ENCODE peak calls at places on chromosomes 7 and 10, in seven cellular contexts. M is HFF-Myc, H is osteoblast, U is A549, I is HepG2, V is heart left ventricle, L is Panc1. Z is an unnamed sample.

GRCh38 chr10:83633547-83633946 is 505.8 kb upstream of the GHITM start:
- DNase-seq in M (no peak), H (no peak), U (no peak), I (no peak), V (no peak), L (no peak), Z (no peak)

GRCh38 chr10:116324951-116325635 is 845 bp downstream of the CCDC172 start:
- DNase-seq in M (no peak), H (peak; percentile 17), U (no peak), I (no peak), V (no peak), L (no peak), Z (no peak)

GRCh38 chr10:131848741-131849590 is 51.8 kb upstream of the PPP2R2D start:
- DNase-seq in M (no peak), H (no peak), U (no peak), I (no peak), V (no peak), L (no peak), Z (no peak)

GRCh38 chr7:30625283-30625682 is 30.6 kb downstream of the GARS1 start:
- DNase-seq in M (no peak), H (no peak), U (no peak), I (no peak), V (no peak), L (no peak), Z (no peak)

GRCh38 chr7:42186181-42186580 is 50.8 kb downstream of the GLI3 start:
- DNase-seq in M (no peak), H (no peak), U (peak; percentile 18), I (no peak), V (no peak), L (no peak), Z (no peak)

GRCh38 chr10:131560166-131560565 is 248.6 kb upstream of the TCERG1L start:
- DNase-seq in M (no peak), H (no peak), U (no peak), I (no peak), V (no peak), L (no peak), Z (no peak)

GRCh38 chr10:103917326-103918052 is 495 bp downstream of the STN1 start:
- DNase-seq in M (no peak), H (peak; percentile 79), U (peak; percentile 68), I (peak; percentile 18), V (peak; percentile 79), L (no peak), Z (no peak)

GRCh38 chr7:24913791-24914464 is 66.0 kb downstream of the OSBPL3 start:
- DNase-seq in M (no peak), H (no peak), U (no peak), I (no peak), V (no peak), L (no peak), Z (no peak)

GRCh38 chr7:116052006-116052405 is 21.4 kb upstream of the TFEC start:
- DNase-seq in M (no peak), H (no peak), U (no peak), I (no peak), V (no peak), L (no peak), Z (no peak)

GRCh38 chr10:78405781-78406180 is 372.1 kb downstream of the RPS24 start:
- DNase-seq in M (no peak), H (no peak), U (no peak), I (no peak), V (no peak), L (no peak), Z (no peak)

GRCh38 chr7:130899071-130899451 is 165.1 kb upstream of the KLF14 start:
- DNase-seq in M (no peak), H (no peak), U (no peak), I (no peak), V (no peak), L (no peak), Z (no peak)

GRCh38 chr10:11600280-11600679 is 11.2 kb downstream of the USP6NL start:
- DNase-seq in M (no peak), H (no peak), U (no peak), I (no peak), V (no peak), L (no peak), Z (no peak)

GRCh38 chr7:9036080-9036479 is 602.7 kb downstream of the NXPH1 start:
- DNase-seq in M (no peak), H (no peak), U (no peak), I (no peak), V (no peak), L (no peak), Z (no peak)

GRCh38 chr7:188727-189500 is 3.5 kb upstream of the FAM20C start:
- DNase-seq in M (no peak), H (no peak), U (no peak), I (no peak), V (no peak), L (no peak), Z (no peak)

GRCh38 chr10:122915700-122916099 is 5.3 kb downstream of the FAM24A start:
- DNase-seq in M (no peak), H (no peak), U (no peak), I (no peak), V (no peak), L (no peak), Z (no peak)

GRCh38 chr10:69123747-69124557 is at the start of gene VPS26A:
- DNase-seq in M (peak; percentile 80), H (peak; percentile 99), U (peak; percentile 98), I (peak; percentile 94), V (peak; percentile 100), L (peak; percentile 86), Z (peak; percentile 88)

GRCh38 chr10:69125554-69125953 is 1.6 kb downstream of the VPS26A start:
- DNase-seq in M (no peak), H (peak; percentile 15), U (no peak), I (no peak), V (no peak), L (no peak), Z (no peak)

GRCh38 chr10:69119896-69120295 is 4.1 kb upstream of the VPS26A start:
- DNase-seq in M (no peak), H (no peak), U (no peak), I (no peak), V (no peak), L (no peak), Z (no peak)

GRCh38 chr10:69124558-69125121 is 662 bp downstream of the VPS26A start:
- DNase-seq in M (peak; percentile 26), H (peak; percentile 86), U (peak; percentile 51), I (peak; percentile 54), V (no peak), L (no peak), Z (peak; percentile 13)

GRCh38 chr10:69123306-69123746 is 652 bp upstream of the VPS26A start:
- DNase-seq in M (peak; percentile 26), H (peak; percentile 90), U (peak; percentile 77), I (peak; percentile 31), V (no peak), L (peak; percentile 79), Z (peak; percentile 15)
- TF ChIP-seq CTCF in M (no peak), H (no peak), U (no peak), I (no peak), V (peak; percentile 36), L (no peak), Z (peak; percentile 57)

DNA sequence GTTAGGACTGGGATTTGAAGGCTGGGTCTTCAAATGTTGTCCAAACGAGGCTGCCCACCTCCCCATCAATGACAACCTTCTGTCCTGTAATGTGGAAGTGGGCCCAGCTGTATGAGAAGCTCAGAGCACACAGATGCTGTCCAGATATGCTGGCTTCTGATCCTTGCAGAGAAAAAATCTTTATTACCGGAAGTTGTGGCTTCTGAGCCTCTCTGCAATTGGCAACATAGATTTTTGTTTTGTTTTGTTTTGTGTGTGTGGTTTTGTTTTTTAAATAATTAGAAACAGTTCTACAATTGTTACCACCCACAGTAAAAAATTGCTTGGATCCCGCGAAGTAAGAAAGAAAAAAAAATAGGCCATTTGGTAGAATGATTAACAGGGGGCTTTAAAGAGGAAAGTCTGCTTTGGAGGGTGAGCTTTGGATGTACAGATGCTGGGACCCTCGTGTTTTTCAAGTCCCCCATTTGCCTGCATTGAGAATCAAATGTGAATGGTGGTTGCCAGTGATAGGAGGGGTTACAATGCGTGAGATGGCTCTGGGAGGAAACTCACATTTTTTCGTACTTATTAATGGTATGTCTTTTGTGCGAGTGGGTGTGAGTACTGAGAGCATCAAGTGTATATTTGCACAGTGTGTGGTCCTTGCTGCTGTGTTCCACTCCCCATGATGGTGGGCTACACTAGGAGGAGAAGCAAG is 153.2 kb downstream of the TCF7L2 start:
- DNase-seq in M (peak; percentile 84), H (no peak), U (no peak), I (no peak), V (no peak), L (no peak), Z (no peak)
- H3K4me3 ChIP-seq in M (peak overlapping the region; percentile 13), H (no peak overlapping the region), U (no peak overlapping the region), I (no peak overlapping the region), V (no peak overlapping the region), L (no peak overlapping the region), Z (no peak overlapping the region)

GRCh38 chr10:125782661-125783060 is 7.0 kb upstream of the MMP21 start:
- DNase-seq in M (no peak), H (no peak), U (no peak), I (no peak), V (no peak), L (no peak), Z (no peak)

GRCh38 chr10:125783408-125783807 is 7.8 kb upstream of the MMP21 start:
- DNase-seq in M (no peak), H (no peak), U (no peak), I (no peak), V (no peak), L (no peak), Z (no peak)

GRCh38 chr10:125785831-125786230 is 10.2 kb upstream of the MMP21 start:
- DNase-seq in M (no peak), H (no peak), U (no peak), I (no peak), V (no peak), L (no peak), Z (no peak)

GRCh38 chr10:125782055-125782454 is 6.4 kb upstream of the MMP21 start:
- DNase-seq in M (no peak), H (no peak), U (no peak), I (no peak), V (no peak), L (no peak), Z (no peak)

DNA sequence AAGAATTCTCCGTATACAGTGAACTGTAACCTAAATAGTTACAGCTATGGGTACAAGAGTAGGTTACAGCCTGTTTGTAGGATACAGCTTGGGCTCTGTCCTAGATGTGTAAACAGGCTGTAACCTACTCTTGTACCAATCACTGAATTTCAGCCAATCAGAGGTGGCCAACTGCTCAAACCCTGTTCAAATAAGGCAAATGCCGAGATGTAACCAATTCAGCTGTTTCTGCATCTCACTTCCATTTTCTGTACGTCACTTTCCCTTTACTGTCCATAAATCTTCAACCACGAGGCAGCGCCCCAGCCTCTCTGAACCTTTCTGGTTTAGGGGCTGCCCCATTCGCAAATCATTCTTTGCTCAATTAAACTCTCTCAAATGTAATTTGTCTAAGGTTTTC is 8.3 kb upstream of the MMP21 start:
- DNase-seq in M (no peak), H (no peak), U (no peak), I (no peak), V (no peak), L (no peak), Z (no peak)
- TF ChIP-seq CTCF in M (no peak), H (no peak), U (no peak), I (no peak), V (no peak), L (no peak), Z (no peak)

DNA sequence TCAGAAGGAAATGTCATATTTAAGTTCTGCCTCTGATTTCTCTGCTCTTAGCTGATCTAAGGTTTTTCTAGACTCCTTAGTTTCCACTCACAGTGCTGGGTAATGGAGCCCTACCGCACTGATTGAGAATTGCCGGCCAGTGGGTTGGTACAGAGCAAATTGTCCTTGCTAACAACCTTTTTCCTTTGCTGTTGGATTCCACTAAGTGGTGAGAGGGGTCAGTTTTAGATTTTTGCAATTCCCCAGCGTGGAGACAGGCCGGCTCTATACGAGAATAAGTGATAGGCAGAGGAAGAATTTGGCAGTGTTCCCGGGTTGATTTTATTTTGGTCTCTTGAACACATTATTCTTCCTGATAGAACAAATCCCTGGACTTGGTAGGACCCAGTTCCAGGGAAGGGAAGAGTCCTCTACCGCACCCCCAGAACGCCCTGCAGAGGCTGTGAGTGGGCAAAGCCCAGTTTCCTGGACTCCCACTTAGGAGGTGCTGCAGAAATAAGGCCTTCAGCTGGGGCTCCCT is 2.9 kb upstream of the NRP1 start:
- DNase-seq in M (no peak), H (peak; percentile 86), U (peak; percentile 48), I (no peak), V (peak; percentile 61), L (no peak), Z (no peak)
- H3K4me3 ChIP-seq in M (peak overlapping the region; percentile 86), H (peak overlapping the region; percentile 75), U (peak overlapping the region; percentile 85), I (peak overlapping the region; percentile 27), V (peak overlapping the region; percentile 91), L (peak overlapping the region; percentile 95), Z (peak overlapping the region; percentile 82)